ENCODE peak calls at places on chromosomes 7 and 10, in four cellular contexts. J is astrocyte, D is mammary epithelial cell, O is GM12878. H is an unnamed sample.

GRCh38 chr10:4772202-4772570 is 53.8 kb upstream of the AKR1E2 start:
- DNase-seq in O (no peak), D (peak; percentile 48), J (no peak), H (no peak)

GRCh38 chr7:6614941-6615737 is at the start of gene ZNF853:
- DNase-seq in D (no peak), J (no peak), O (no peak), H (no peak)

GRCh38 chr10:121662945-121663917 is 65.0 kb upstream of the FGFR2 start:
- DNase-seq in O (no peak), J (no peak), D (peak; percentile 14), H (peak; percentile 73)

GRCh38 chr7:17105701-17106100 is 192.8 kb upstream of the AHR start:
- DNase-seq in J (peak; percentile 38), D (no peak), O (no peak), H (no peak)

GRCh38 chr10:80661526-80661925 is 123.8 kb downstream of the SH2D4B start:
- DNase-seq in O (no peak), D (no peak), J (no peak), H (no peak)

GRCh38 chr7:27922907-27923306 is 182.9 kb downstream of the TAX1BP1 start:
- DNase-seq in D (no peak), J (no peak), O (peak; percentile 38), H (peak; percentile 61)

GRCh38 chr10:104802941-104803340 is 161.9 kb downstream of the SORCS3 start:
- DNase-seq in D (no peak), O (no peak), J (no peak), H (no peak)

GRCh38 chr10:92839191-92840085 is 8.9 kb upstream of the EXOC6 start:
- DNase-seq in O (no peak), D (no peak), J (peak; percentile 64), H (peak; percentile 67)

GRCh38 chr7:13047061-13047460 is 359.6 kb downstream of the ARL4A start:
- DNase-seq in J (no peak), O (no peak), D (no peak), H (no peak)

GRCh38 chr10:124084693-124085092 is 8.7 kb downstream of the CHST15 start:
- DNase-seq in D (no peak), J (no peak), O (no peak), H (no peak)

GRCh38 chr10:92572362-92573090 is 1.4 kb downstream of the IDE start:
- DNase-seq in D (peak; percentile 4), J (peak; percentile 6), O (no peak), H (no peak)

GRCh38 chr10:42883993-42884983 is 101.7 kb downstream of the BMS1 start:
- DNase-seq in J (no peak), D (no peak), O (no peak), H (no peak)

GRCh38 chr10:69644658-69645295 is 14.7 kb downstream of the FAM241B start:
- DNase-seq in J (peak; percentile 16), D (peak; percentile 52), O (no peak), H (peak; percentile 81)

GRCh38 chr10:79149662-79150443 is 81.1 kb downstream of the ZMIZ1 start:
- DNase-seq in O (no peak), D (peak; percentile 81), J (no peak), H (peak; percentile 63)

GRCh38 chr7:150964593-150965111 is 13.5 kb downstream of the KCNH2 start:
- DNase-seq in J (no peak), D (no peak), O (no peak), H (no peak)

GRCh38 chr10:129057856-129058663 is 409.0 kb upstream of the MGMT start:
- DNase-seq in D (no peak), J (no peak), O (peak; percentile 40), H (no peak)

GRCh38 chr7:47720141-47720906 is 138.4 kb upstream of the TNS3 start:
- DNase-seq in D (no peak), O (no peak), J (peak; percentile 78), H (no peak)

GRCh38 chr10:52752801-52753437 is 19.7 kb downstream of the MBL2 start:
- DNase-seq in J (no peak), O (no peak), D (no peak), H (no peak)

GRCh38 chr10:32377458-32378370 is 30.8 kb upstream of the EPC1 start:
- DNase-seq in O (no peak), J (peak; percentile 35), D (peak; percentile 50), H (peak; percentile 92)

GRCh38 chr7:17239683-17240521 is 58.5 kb upstream of the AHR start:
- DNase-seq in D (peak; percentile 52), O (no peak), J (peak; percentile 85), H (no peak)

GRCh38 chr7:10483671-10484070 is 490.0 kb upstream of the PHF14 start:
- DNase-seq in D (peak; percentile 55), O (no peak), J (peak; percentile 7), H (no peak)

GRCh38 chr7:52959336-52959735 is 76.1 kb upstream of the POM121L12 start:
- DNase-seq in J (peak; percentile 56), D (no peak), O (no peak), H (no peak)

GRCh38 chr10:122441961-122442360 is 12.5 kb upstream of the ARMS2 start:
- DNase-seq in O (no peak), D (peak; percentile 57), J (peak; percentile 80), H (no peak)

GRCh38 chr7:39720586-39720985 is 97.2 kb downstream of the RALA start:
- DNase-seq in J (peak; percentile 63), O (no peak), D (peak; percentile 95), H (no peak)

GRCh38 chr10:81820418-81820817 is 54.6 kb upstream of the NRG3 start:
- DNase-seq in O (no peak), D (no peak), J (no peak), H (peak; percentile 44)

GRCh38 chr7:50791363-50791762 is 8.7 kb upstream of the GRB10 start:
- DNase-seq in D (no peak), O (no peak), J (no peak), H (no peak)

GRCh38 chr7:81478664-81479063 is 291.2 kb downstream of the HGF start:
- DNase-seq in O (no peak), J (no peak), D (no peak), H (no peak)

GRCh38 chr10:13183625-13184024 is 22.3 kb downstream of the MCM10 start:
- DNase-seq in J (no peak), O (peak; percentile 31), D (no peak), H (no peak)

GRCh38 chr10:125084191-125085186 is 75.9 kb downstream of the CTBP2 start:
- DNase-seq in O (no peak), D (peak; percentile 91), J (peak; percentile 93), H (no peak)

GRCh38 chr7:139231513-139232376 is 708 bp downstream of the UBN2 start:
- DNase-seq in J (no peak), D (peak; percentile 48), O (no peak), H (peak; percentile 63)

GRCh38 chr7:136533732-136534131 is 334.7 kb upstream of the CHRM2 start:
- DNase-seq in O (no peak), D (no peak), J (no peak), H (no peak)
- H3K9ac ChIP-seq in O (no peak overlapping the region), D (no peak overlapping the region), J (no peak overlapping the region), H (no peak overlapping the region)

GRCh38 chr10:59625842-59626522 is 83.7 kb downstream of the SLC16A9 start:
- DNase-seq in D (peak; percentile 43), J (peak; percentile 49), O (peak; percentile 35), H (peak; percentile 86)

GRCh38 chr10:59622320-59622901 is 87.2 kb downstream of the SLC16A9 start:
- DNase-seq in J (peak; percentile 23), D (peak; percentile 34), O (no peak), H (peak; percentile 89)

GRCh38 chr10:59623100-59623822 is 86.4 kb downstream of the SLC16A9 start:
- DNase-seq in O (no peak), D (no peak), J (no peak), H (peak; percentile 47)

GRCh38 chr10:59624951-59625350 is 84.7 kb downstream of the SLC16A9 start:
- DNase-seq in J (no peak), D (no peak), O (no peak), H (no peak)

DNA sequence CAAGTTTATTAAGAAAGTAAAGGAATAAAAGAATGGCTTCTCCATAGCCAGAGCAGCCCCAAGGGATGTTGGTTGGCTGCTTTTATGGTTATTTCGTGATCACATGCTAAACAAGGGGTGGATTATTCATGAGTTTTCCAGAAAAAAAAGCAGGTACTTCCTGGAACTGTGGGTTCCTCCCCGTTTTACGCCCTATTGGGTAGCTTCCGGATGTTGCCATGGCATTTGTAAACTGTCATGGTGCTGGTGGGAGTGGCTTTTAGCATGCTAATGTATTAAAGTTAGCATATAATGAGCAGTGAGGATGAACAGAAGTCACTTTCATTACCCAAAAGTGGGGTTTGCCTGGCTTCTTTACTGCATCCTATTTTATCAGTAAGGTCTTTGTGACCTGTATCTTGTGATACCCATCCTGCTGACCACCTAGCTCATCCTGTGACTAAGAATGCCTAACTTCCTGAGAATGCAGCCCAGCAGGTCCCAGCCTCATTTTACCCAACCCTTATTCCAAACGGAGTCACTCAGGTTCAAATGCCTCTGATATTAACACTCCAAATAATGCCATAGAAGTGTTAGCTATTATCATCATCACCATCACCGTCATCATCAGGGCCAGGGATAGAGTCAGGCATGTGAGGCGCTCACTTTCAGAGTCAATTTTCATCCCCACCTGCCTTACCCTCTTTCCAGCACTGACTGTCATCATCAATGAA is 85.7 kb downstream of the SLC16A9 start:
- DNase-seq in D (no peak), J (no peak), O (no peak), H (no peak)
- H3K9ac ChIP-seq in D (no peak overlapping the region), J (no peak overlapping the region), O (no peak overlapping the region), H (no peak overlapping the region)

GRCh38 chr7:134866581-134866980 is 87.1 kb downstream of the CALD1 start:
- DNase-seq in J (no peak), O (no peak), D (no peak), H (no peak)

GRCh38 chr7:134870781-134871180 is 91.3 kb downstream of the CALD1 start:
- DNase-seq in O (no peak), D (no peak), J (no peak), H (no peak)

GRCh38 chr7:134859783-134860182 is 80.3 kb downstream of the CALD1 start:
- DNase-seq in J (no peak), D (no peak), O (no peak), H (no peak)

GRCh38 chr7:134870156-134870555 is 90.7 kb downstream of the CALD1 start:
- DNase-seq in D (no peak), O (no peak), J (no peak), H (no peak)

GRCh38 chr7:134865001-134865845 is 85.8 kb downstream of the CALD1 start:
- DNase-seq in J (peak; percentile 64), O (peak; percentile 19), D (no peak), H (no peak)
- H3K9ac ChIP-seq in J (peak overlapping the region; percentile 25), O (no peak overlapping the region), D (no peak overlapping the region), H (no peak overlapping the region)

GRCh38 chr10:91007656-91008055 is 86.8 kb upstream of the ANKRD1 start:
- DNase-seq in O (no peak), J (no peak), D (no peak), H (no peak)

GRCh38 chr10:91013985-91014384 is 93.1 kb upstream of the ANKRD1 start:
- DNase-seq in O (no peak), D (no peak), J (no peak), H (no peak)

GRCh38 chr10:91012502-91012901 is 91.6 kb upstream of the ANKRD1 start:
- DNase-seq in D (no peak), J (no peak), O (no peak), H (no peak)

GRCh38 chr10:91009121-91009520 is 88.2 kb upstream of the ANKRD1 start:
- DNase-seq in D (no peak), O (no peak), J (no peak), H (no peak)

DNA sequence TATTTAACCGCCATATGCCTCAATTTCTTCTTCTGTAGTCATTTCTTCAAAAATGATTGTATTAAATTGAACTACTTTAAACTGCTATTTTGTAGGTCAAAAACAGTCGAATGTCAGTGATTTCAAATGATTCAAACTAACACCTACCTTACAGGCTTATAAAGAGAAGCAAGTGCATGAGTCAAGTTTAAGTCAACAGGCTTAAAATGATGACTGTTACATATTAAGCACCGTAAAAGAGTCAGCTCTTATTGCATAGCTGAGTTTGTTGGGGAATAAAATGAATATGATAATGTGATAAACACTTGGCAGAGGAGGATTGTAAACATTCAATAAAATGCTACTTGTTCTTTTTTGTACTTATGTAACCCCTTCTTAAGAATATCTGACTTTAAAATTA is 90.1 kb upstream of the ANKRD1 start:
- DNase-seq in J (no peak), D (peak; percentile 8), O (no peak), H (no peak)
- H3K9ac ChIP-seq in J (no peak overlapping the region), D (no peak overlapping the region), O (no peak overlapping the region), H (no peak overlapping the region)